ENCODE peak calls at places on chromosomes 2 and 18, in seven cellular contexts. P is adipocyte; K is T-helper 2 cell treated with Interferon-gamma antibody and Interleukin-4, amounts not matched to agents 5 μg/mL and 100 μg/mL, for 36 hours; N is heart right ventricle; U is NAMALWA; B is naive thymus-derived CD4-positive, alpha-beta T cell; Q is nucleus accumbens. F is an unnamed sample.

GRCh38 chr18:7623681-7624080 is 56.6 kb downstream of the PTPRM start:
- DNase-seq in P (no peak), K (no peak), N (no peak), U (no peak), B (no peak), Q (no peak), F (no peak)

GRCh38 chr18:62979172-62979571 is 263.8 kb downstream of the PHLPP1 start:
- DNase-seq in P (peak; percentile 19), K (no peak), N (no peak), U (peak; percentile 8), B (no peak), Q (peak; percentile 69), F (no peak)

GRCh38 chr2:10284108-10284870 is 18.4 kb upstream of the HPCAL1 start:
- DNase-seq in P (no peak), K (no peak), N (no peak), U (no peak), B (no peak), Q (peak; percentile 59), F (no peak)

GRCh38 chr2:207416936-207417718 is 112.6 kb upstream of the CREB1 start:
- DNase-seq in P (no peak), K (no peak), N (no peak), U (no peak), B (no peak), Q (no peak), F (no peak)

GRCh38 chr2:232937278-232937906 is 67.3 kb downstream of the SNORC start:
- DNase-seq in P (peak; percentile 32), K (no peak), N (no peak), U (no peak), B (no peak), Q (no peak), F (no peak)

GRCh38 chr2:235493775-235494715 is at the start of gene AGAP1:
- DNase-seq in P (peak; percentile 96), K (peak; percentile 14), N (peak; percentile 92), U (no peak), B (peak; percentile 33), Q (peak; percentile 88), F (peak; percentile 58)

GRCh38 chr2:146821836-146822316 is 1023.0 kb upstream of the ACVR2A start:
- DNase-seq in P (no peak), K (no peak), N (no peak), U (no peak), B (no peak), Q (no peak), F (no peak)

GRCh38 chr2:75210409-75210808 is 11.1 kb upstream of the TACR1 start:
- DNase-seq in P (no peak), K (no peak), N (no peak), U (no peak), B (no peak), Q (no peak), F (no peak)

GRCh38 chr18:50011813-50012445 is 183.0 kb downstream of the MYO5B start:
- DNase-seq in P (peak; percentile 81), K (no peak), N (no peak), U (no peak), B (no peak), Q (no peak), F (no peak)

GRCh38 chr2:3409627-3410170 is 30.2 kb downstream of the TRAPPC12 start:
- DNase-seq in P (no peak), K (no peak), N (no peak), U (no peak), B (no peak), Q (no peak), F (no peak)

GRCh38 chr18:76937597-76937996 is 115.2 kb downstream of the ZNF236 start:
- DNase-seq in P (peak; percentile 36), K (no peak), N (no peak), U (no peak), B (no peak), Q (no peak), F (no peak)

GRCh38 chr2:216031960-216032689 is 18.8 kb upstream of the MREG start:
- DNase-seq in P (peak; percentile 80), K (no peak), N (no peak), U (no peak), B (no peak), Q (no peak), F (no peak)

GRCh38 chr2:16160281-16161084 is 220.1 kb downstream of the MYCN start:
- DNase-seq in P (no peak), K (no peak), N (no peak), U (no peak), B (no peak), Q (no peak), F (no peak)

GRCh38 chr2:60282886-60283285 is 270.6 kb downstream of the BCL11A start:
- DNase-seq in P (no peak), K (no peak), N (no peak), U (no peak), B (no peak), Q (no peak), F (no peak)

GRCh38 chr2:176156959-176157498 is at the start of gene HOXD3:
- DNase-seq in P (no peak), K (no peak), N (no peak), U (no peak), B (no peak), Q (no peak), F (no peak)

GRCh38 chr2:213288913-213289700 is 4.8 kb downstream of the SPAG16 start:
- DNase-seq in P (no peak), K (no peak), N (no peak), U (no peak), B (no peak), Q (no peak), F (no peak)